ENCODE peak calls at places on chromosomes 12 and 14, in ten cellular contexts. P is T-helper 9 cell, C is LHCN-M2, R is cerebellum, H is G401, Y is GM23338, B is RWPE1, D is psoas muscle, T is islet precursor cell, L is heart right ventricle. O is an unnamed sample.

GRCh38 chr12:108752387-108752786 is 21.1 kb upstream of the CORO1C start:
- DNase-seq in P (no peak), C (no peak), R (no peak), H (no peak), Y (no peak), B (no peak), D (no peak), T (peak; percentile 27), L (no peak), O (no peak)

GRCh38 chr14:104680806-104681688 is 8.4 kb upstream of the INF2 start:
- DNase-seq in P (no peak), C (peak; percentile 83), R (no peak), H (peak; percentile 36), Y (no peak), B (peak; percentile 72), D (peak; percentile 62), T (peak; percentile 81), L (no peak), O (peak; percentile 63)

GRCh38 chr14:33918256-33918655 is 32.6 kb downstream of the EGLN3 start:
- DNase-seq in P (no peak), C (no peak), R (no peak), H (no peak), Y (no peak), B (no peak), D (no peak), T (no peak), L (no peak), O (no peak)

GRCh38 chr12:4281173-4281654 is 7.7 kb downstream of the CCND2 start:
- DNase-seq in P (no peak), C (no peak), R (no peak), H (no peak), Y (no peak), B (no peak), D (no peak), T (peak; percentile 49), L (no peak), O (no peak)

GRCh38 chr14:85471156-85471555 is 58.8 kb upstream of the FLRT2 start:
- DNase-seq in P (no peak), C (peak; percentile 61), R (no peak), H (no peak), Y (no peak), B (no peak), D (no peak), T (no peak), L (no peak), O (no peak)

GRCh38 chr12:4987076-4987775 is 56.5 kb upstream of the KCNA5 start:
- DNase-seq in P (no peak), C (no peak), R (no peak), H (peak; percentile 57), Y (no peak), B (no peak), D (no peak), T (no peak), L (no peak), O (peak; percentile 52)

GRCh38 chr14:96264850-96265249 is 8.8 kb downstream of the BDKRB1 start:
- DNase-seq in P (no peak), C (no peak), R (no peak), H (peak; percentile 35), Y (peak; percentile 60), B (no peak), D (no peak), T (peak; percentile 60), L (no peak), O (peak; percentile 22)

GRCh38 chr12:120538281-120539156 is 4.4 kb downstream of the RNF10 start:
- DNase-seq in P (no peak), C (peak; percentile 74), R (no peak), H (no peak), Y (no peak), B (peak; percentile 68), D (peak; percentile 89), T (peak; percentile 77), L (peak; percentile 81), O (no peak)

GRCh38 chr12:90940872-90941499 is 14.0 kb downstream of the CCER1 start:
- DNase-seq in P (no peak), C (peak; percentile 61), R (no peak), H (peak; percentile 27), Y (peak; percentile 65), B (peak; percentile 33), D (no peak), T (no peak), L (no peak), O (peak; percentile 19)